ENCODE peak calls at places on chromosomes 7 and 10, in five cellular contexts. One of them, this sample, is unnamed.

GRCh38 chr10:29590598-29591415 is 44.0 kb downstream of the SVIL start:
- DNase-seq in GM12891: peak
- DNase-seq in SK-N-SH: peak
- DNase-seq in H1: no peak
- DNase-seq in HepG2: peak
- DNase-seq in this sample: no peak

GRCh38 chr7:127392566-127393369 is at the start of gene ZNF800:
- DNase-seq in SK-N-SH: peak
- DNase-seq in H1: peak
- DNase-seq in HepG2: peak
- DNase-seq in GM12891: peak
- DNase-seq in this sample: peak

GRCh38 chr10:103470755-103471653 is 8.0 kb downstream of the CALHM3 start:
- DNase-seq in GM12891: peak
- DNase-seq in HepG2: no peak
- DNase-seq in SK-N-SH: no peak
- DNase-seq in H1: no peak
- DNase-seq in this sample: peak

GRCh38 chr10:21732067-21732772 is 198.2 kb downstream of the MLLT10 start:
- DNase-seq in SK-N-SH: peak
- DNase-seq in GM12891: peak
- DNase-seq in H1: peak
- DNase-seq in HepG2: peak
- DNase-seq in this sample: peak

GRCh38 chr7:1404881-1405548 is 54.3 kb downstream of the MICALL2 start:
- DNase-seq in H1: no peak
- DNase-seq in SK-N-SH: peak
- DNase-seq in GM12891: no peak
- DNase-seq in HepG2: no peak
- DNase-seq in this sample: no peak

GRCh38 chr7:157638563-157638962 is 301.8 kb downstream of the DNAJB6 start:
- DNase-seq in H1: no peak
- DNase-seq in HepG2: no peak
- DNase-seq in SK-N-SH: no peak
- DNase-seq in GM12891: no peak
- DNase-seq in this sample: no peak

GRCh38 chr10:73887038-73888015 is 13.0 kb upstream of the CAMK2G start:
- DNase-seq in H1: no peak
- DNase-seq in SK-N-SH: peak
- DNase-seq in HepG2: no peak
- DNase-seq in GM12891: no peak
- DNase-seq in this sample: no peak

GRCh38 chr10:86259901-86260562 is 106.6 kb downstream of the GRID1 start:
- DNase-seq in HepG2: no peak
- DNase-seq in H1: no peak
- DNase-seq in GM12891: no peak
- DNase-seq in SK-N-SH: no peak
- DNase-seq in this sample: no peak

GRCh38 chr7:134900430-134900876 is 85.9 kb upstream of the AGBL3 start:
- DNase-seq in HepG2: no peak
- DNase-seq in H1: no peak
- DNase-seq in SK-N-SH: no peak
- DNase-seq in GM12891: no peak
- DNase-seq in this sample: no peak

GRCh38 chr7:1106783-1107421 is 19.0 kb downstream of the GPER1 start:
- DNase-seq in HepG2: no peak
- DNase-seq in GM12891: no peak
- DNase-seq in SK-N-SH: no peak
- DNase-seq in H1: no peak
- DNase-seq in this sample: no peak

GRCh38 chr7:25750738-25751529 is 401.1 kb upstream of the NFE2L3 start:
- DNase-seq in H1: no peak
- DNase-seq in SK-N-SH: no peak
- DNase-seq in GM12891: no peak
- DNase-seq in HepG2: no peak
- DNase-seq in this sample: no peak

GRCh38 chr10:34654211-34654610 is 160.9 kb downstream of the PARD3 start:
- DNase-seq in GM12891: no peak
- DNase-seq in HepG2: peak
- DNase-seq in H1: no peak
- DNase-seq in SK-N-SH: no peak
- DNase-seq in this sample: no peak

GRCh38 chr7:149741629-149742028 is 31.8 kb downstream of the ZNF467 start:
- DNase-seq in GM12891: no peak
- DNase-seq in H1: no peak
- DNase-seq in HepG2: no peak
- DNase-seq in SK-N-SH: peak
- DNase-seq in this sample: no peak

GRCh38 chr10:30368065-30368718 is 19.1 kb upstream of the MTPAP start:
- DNase-seq in GM12891: no peak
- DNase-seq in HepG2: no peak
- DNase-seq in SK-N-SH: no peak
- DNase-seq in H1: no peak
- DNase-seq in this sample: no peak

GRCh38 chr7:101563198-101563901 is 65.7 kb downstream of the MYL10 start:
- DNase-seq in GM12891: no peak
- DNase-seq in SK-N-SH: no peak
- DNase-seq in HepG2: no peak
- DNase-seq in H1: no peak
- DNase-seq in this sample: no peak

GRCh38 chr7:5206686-5207085 is 16.7 kb downstream of the WIPI2 start:
- DNase-seq in GM12891: no peak
- DNase-seq in H1: no peak
- DNase-seq in HepG2: no peak
- DNase-seq in SK-N-SH: no peak
- DNase-seq in this sample: no peak

GRCh38 chr10:87670591-87670990 is 10.9 kb downstream of the PAPSS2 start:
- DNase-seq in HepG2: no peak
- DNase-seq in SK-N-SH: no peak
- DNase-seq in H1: no peak
- DNase-seq in GM12891: no peak
- DNase-seq in this sample: no peak

GRCh38 chr7:108455833-108456677 is at the start of gene NRCAM:
- DNase-seq in H1: peak
- DNase-seq in GM12891: peak
- DNase-seq in HepG2: no peak
- DNase-seq in SK-N-SH: peak
- DNase-seq in this sample: peak

GRCh38 chr7:35869810-35870209 is 69.0 kb downstream of the SEPTIN7 start:
- DNase-seq in H1: no peak
- DNase-seq in HepG2: no peak
- DNase-seq in SK-N-SH: no peak
- DNase-seq in GM12891: no peak
- DNase-seq in this sample: no peak

GRCh38 chr10:8990280-8990987 is 935.9 kb downstream of the GATA3 start:
- DNase-seq in H1: no peak
- DNase-seq in HepG2: no peak
- DNase-seq in SK-N-SH: no peak
- DNase-seq in GM12891: no peak
- DNase-seq in this sample: no peak

GRCh38 chr10:102628451-102628911 is 15.8 kb upstream of the TRIM8 start:
- DNase-seq in H1: no peak
- DNase-seq in HepG2: no peak
- DNase-seq in SK-N-SH: peak
- DNase-seq in GM12891: no peak
- DNase-seq in this sample: no peak

GRCh38 chr10:28382520-28383269 is 79.8 kb upstream of the MPP7 start:
- DNase-seq in SK-N-SH: no peak
- DNase-seq in H1: no peak
- DNase-seq in GM12891: no peak
- DNase-seq in HepG2: no peak
- DNase-seq in this sample: no peak

GRCh38 chr10:4733150-4733842 is 92.7 kb upstream of the AKR1E2 start:
- DNase-seq in GM12891: no peak
- DNase-seq in HepG2: peak
- DNase-seq in H1: no peak
- DNase-seq in SK-N-SH: no peak
- DNase-seq in this sample: no peak

GRCh38 chr10:121781101-121781500 is 146.7 kb downstream of the ATE1 start:
- DNase-seq in HepG2: no peak
- DNase-seq in H1: peak
- DNase-seq in GM12891: no peak
- DNase-seq in SK-N-SH: no peak
- DNase-seq in this sample: no peak

GRCh38 chr7:151017953-151018420 is 6.3 kb downstream of the ATG9B start:
- DNase-seq in SK-N-SH: peak
- DNase-seq in H1: no peak
- DNase-seq in GM12891: peak
- DNase-seq in HepG2: no peak
- DNase-seq in this sample: peak

GRCh38 chr7:41028591-41028990 is 674.3 kb downstream of the INHBA start:
- DNase-seq in GM12891: no peak
- DNase-seq in H1: no peak
- DNase-seq in SK-N-SH: no peak
- DNase-seq in HepG2: no peak
- DNase-seq in this sample: no peak

GRCh38 chr10:50585921-50586739 is 37.6 kb downstream of the SGMS1 start:
- DNase-seq in SK-N-SH: no peak
- DNase-seq in HepG2: no peak
- DNase-seq in H1: no peak
- DNase-seq in GM12891: no peak
- DNase-seq in this sample: no peak

GRCh38 chr10:5168897-5169296 is 16.1 kb downstream of the AKR1C8 start:
- DNase-seq in HepG2: peak
- DNase-seq in GM12891: no peak
- DNase-seq in SK-N-SH: no peak
- DNase-seq in H1: no peak
- DNase-seq in this sample: no peak

GRCh38 chr7:54839538-54840213 is 80.7 kb upstream of the SEC61G start:
- DNase-seq in H1: peak
- DNase-seq in SK-N-SH: peak
- DNase-seq in GM12891: no peak
- DNase-seq in HepG2: peak
- DNase-seq in this sample: no peak

DNA sequence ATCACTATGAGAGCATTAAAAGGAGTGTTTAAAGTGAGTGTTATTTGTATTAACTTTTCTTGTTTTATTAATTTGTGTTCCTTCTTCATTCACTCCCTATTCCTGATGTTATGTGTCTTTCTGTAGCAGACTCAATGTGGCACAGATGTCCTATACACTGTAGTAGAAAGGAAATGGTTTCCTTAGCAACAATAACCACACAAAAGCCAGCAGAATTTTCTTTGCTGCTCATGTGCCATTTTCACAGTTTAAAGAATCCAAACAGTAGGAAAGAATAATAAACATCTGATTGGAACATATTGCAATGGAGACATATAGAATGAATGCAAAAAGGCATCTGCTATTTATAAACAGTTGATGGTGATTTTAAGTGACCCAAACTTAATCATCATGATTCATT is 763.6 kb downstream of the PHTF2 start:
- DNase-seq in HepG2: no peak
- DNase-seq in H1: no peak
- DNase-seq in GM12891: no peak
- DNase-seq in SK-N-SH: no peak
- DNase-seq in this sample: no peak
- TF ChIP-seq TAF1 in HepG2: no peak
- TF ChIP-seq TAF1 in H1: no peak
- TF ChIP-seq TAF1 in GM12891: no peak
- TF ChIP-seq TAF1 in SK-N-SH: no peak
- TF ChIP-seq TAF1 in this sample: no peak

DNA sequence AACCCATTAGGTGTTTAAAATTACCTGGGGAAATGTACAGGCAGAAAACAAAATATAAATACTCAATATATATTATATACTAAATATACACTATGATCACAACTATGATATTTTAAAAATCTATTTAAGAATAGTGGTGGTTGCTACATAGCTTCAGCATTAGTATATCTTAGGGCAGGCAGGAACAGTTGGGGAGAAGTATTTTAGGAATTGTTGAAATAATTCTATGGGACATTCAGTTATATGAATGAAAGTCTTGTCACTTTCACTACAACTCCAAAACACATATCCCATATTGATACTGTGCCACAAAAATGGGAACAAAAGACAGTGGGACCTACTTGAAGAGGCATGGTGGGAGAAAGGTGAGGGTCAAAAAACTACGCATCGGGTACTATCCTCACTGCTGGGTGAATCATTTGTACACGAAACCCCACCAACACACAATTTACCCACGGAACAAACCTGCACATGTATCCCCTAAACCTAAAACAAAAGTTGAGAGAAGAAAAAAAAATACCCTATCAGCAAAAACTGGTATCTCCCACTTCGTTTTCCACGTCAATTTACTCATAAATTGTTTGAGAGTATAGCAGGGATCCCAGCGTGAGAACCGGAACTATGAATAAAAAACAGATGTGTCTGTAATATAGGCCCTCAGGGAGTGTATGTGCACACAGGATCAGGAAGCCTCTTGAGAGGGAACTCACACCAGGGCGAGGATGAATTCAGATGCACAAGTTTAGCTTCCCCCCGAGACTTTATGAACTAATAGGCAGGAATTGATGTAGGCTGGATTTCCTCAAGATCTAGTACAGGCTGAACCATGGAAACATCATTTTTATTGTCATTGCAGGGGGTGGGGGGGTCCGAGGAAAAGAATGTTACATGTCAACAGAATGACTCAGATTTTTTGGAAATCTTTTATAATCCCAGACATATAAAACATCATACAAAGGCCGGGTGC is 16.2 kb downstream of the SLC16A12 start:
- DNase-seq in SK-N-SH: peak
- DNase-seq in HepG2: no peak
- DNase-seq in H1: no peak
- DNase-seq in GM12891: no peak
- DNase-seq in this sample: no peak
- TF ChIP-seq TAF1 in SK-N-SH: no peak
- TF ChIP-seq TAF1 in HepG2: no peak
- TF ChIP-seq TAF1 in H1: no peak
- TF ChIP-seq TAF1 in GM12891: no peak
- TF ChIP-seq TAF1 in this sample: no peak

DNA sequence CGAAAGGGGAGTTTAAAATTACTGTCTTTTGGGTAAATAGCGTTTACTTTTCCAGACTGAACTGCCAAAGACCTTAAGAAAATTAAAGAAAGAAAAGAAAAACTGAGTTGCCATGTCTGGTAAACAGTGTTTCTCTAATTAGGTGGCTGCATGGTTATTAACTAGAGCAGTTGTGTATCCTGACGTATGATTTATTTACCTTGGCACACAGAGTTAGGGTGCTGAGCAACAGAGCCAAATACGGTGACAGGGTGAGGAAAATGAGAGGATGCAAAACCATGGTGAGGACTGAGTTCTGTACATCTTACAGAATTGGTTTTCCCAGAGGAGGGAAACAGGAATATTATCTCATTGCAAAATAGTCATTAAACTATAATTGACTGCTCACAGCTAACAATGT is 546.4 kb upstream of the FZD8 start:
- DNase-seq in H1: no peak
- DNase-seq in GM12891: no peak
- DNase-seq in SK-N-SH: no peak
- DNase-seq in HepG2: no peak
- DNase-seq in this sample: no peak
- TF ChIP-seq TAF1 in H1: no peak
- TF ChIP-seq TAF1 in GM12891: no peak
- TF ChIP-seq TAF1 in SK-N-SH: no peak
- TF ChIP-seq TAF1 in HepG2: no peak
- TF ChIP-seq TAF1 in this sample: no peak

GRCh38 chr10:43667317-43667731 is 18.6 kb upstream of the ZNF32 start:
- DNase-seq in HepG2: no peak
- DNase-seq in H1: no peak
- DNase-seq in GM12891: no peak
- DNase-seq in SK-N-SH: peak
- DNase-seq in this sample: no peak
- TF ChIP-seq TAF1 in HepG2: no peak
- TF ChIP-seq TAF1 in H1: no peak
- TF ChIP-seq TAF1 in GM12891: no peak
- TF ChIP-seq TAF1 in SK-N-SH: no peak
- TF ChIP-seq TAF1 in this sample: no peak